ENCODE peak calls at places on chromosomes 4 and X, in ten cellular contexts. E is NCI-H1417, A is T-cell, Y is NCI-H146, T is posterior vena cava, Q is HT-29, P is tibial nerve, D is dermis blood vessel endothelial cell, S is Calu3, H is lower leg skin. X is an unnamed sample.

GRCh38 chrX:144006811-144007210 is 122.9 kb downstream of the UBE2NL start:
- DNase-seq in E (no peak), A (no peak), Y (no peak), T (no peak), Q (peak; percentile 54), P (no peak), D (no peak), S (no peak), H (no peak), X (no peak)

GRCh38 chr4:162849922-162850321 is 316.8 kb downstream of the NAF1 start:
- DNase-seq in E (no peak), A (no peak), Y (no peak), T (no peak), Q (no peak), P (no peak), D (no peak), S (no peak), H (no peak), X (no peak)

GRCh38 chr4:3440011-3440410 is 1.8 kb upstream of the HGFAC start:
- DNase-seq in E (no peak), A (no peak), Y (peak; percentile 15), T (no peak), Q (no peak), P (no peak), D (no peak), S (no peak), H (no peak), X (no peak)

GRCh38 chrX:128769511-128769910 is 717.3 kb upstream of the ACTRT1 start:
- DNase-seq in E (no peak), A (no peak), Y (no peak), T (no peak), Q (no peak), P (no peak), D (no peak), S (no peak), H (no peak), X (no peak)

GRCh38 chrX:104105330-104105729 is 7.0 kb upstream of the ZCCHC18 start:
- DNase-seq in E (no peak), A (no peak), Y (no peak), T (no peak), Q (no peak), P (no peak), D (no peak), S (no peak), H (no peak), X (no peak)

GRCh38 chrX:151082077-151082948 is 94.1 kb upstream of the GPR50 start:
- DNase-seq in E (peak; percentile 85), A (peak; percentile 39), Y (peak; percentile 56), T (peak; percentile 91), Q (peak; percentile 77), P (peak; percentile 39), D (peak; percentile 61), S (peak; percentile 63), H (peak; percentile 19), X (peak; percentile 24)

GRCh38 chrX:13374364-13374763 is 54.5 kb upstream of the ATXN3L start:
- DNase-seq in E (no peak), A (no peak), Y (no peak), T (no peak), Q (no peak), P (no peak), D (no peak), S (no peak), H (no peak), X (no peak)

GRCh38 chr4:174505892-174506291 is 16.4 kb downstream of the HPGD start:
- DNase-seq in E (no peak), A (no peak), Y (no peak), T (no peak), Q (no peak), P (no peak), D (no peak), S (no peak), H (no peak), X (no peak)

GRCh38 chrX:35115205-35115604 is 172.6 kb downstream of the FAM47B start:
- DNase-seq in E (no peak), A (no peak), Y (no peak), T (no peak), Q (no peak), P (no peak), D (no peak), S (no peak), H (no peak), X (no peak)

GRCh38 chrX:110172215-110172614 is 145.7 kb downstream of the AMMECR1 start:
- DNase-seq in E (no peak), A (no peak), Y (no peak), T (no peak), Q (no peak), P (no peak), D (no peak), S (no peak), H (no peak), X (no peak)

GRCh38 chr4:169226565-169226964 is 44.2 kb downstream of the SH3RF1 start:
- DNase-seq in E (no peak), A (no peak), Y (no peak), T (no peak), Q (no peak), P (no peak), D (no peak), S (no peak), H (no peak), X (no peak)

GRCh38 chr4:185573651-185574199 is 38.4 kb upstream of the PDLIM3 start:
- DNase-seq in E (peak; percentile 9), A (no peak), Y (no peak), T (peak; percentile 82), Q (no peak), P (no peak), D (peak; percentile 90), S (peak; percentile 48), H (no peak), X (no peak)

GRCh38 chr4:80313627-80314026 is 21.9 kb upstream of the CFAP299 start:
- DNase-seq in E (no peak), A (no peak), Y (no peak), T (no peak), Q (no peak), P (no peak), D (no peak), S (no peak), H (no peak), X (no peak)

GRCh38 chr4:6232836-6233785 is 32.8 kb upstream of the JAKMIP1 start:
- DNase-seq in E (no peak), A (no peak), Y (no peak), T (no peak), Q (no peak), P (no peak), D (no peak), S (no peak), H (no peak), X (no peak)

GRCh38 chrX:109218761-109219160 is 263.1 kb downstream of the GUCY2F start:
- DNase-seq in E (no peak), A (no peak), Y (no peak), T (no peak), Q (no peak), P (no peak), D (no peak), S (no peak), H (no peak), X (no peak)

GRCh38 chr4:165382640-165383039 is 3.8 kb downstream of the CPE start:
- DNase-seq in E (no peak), A (no peak), Y (no peak), T (no peak), Q (no peak), P (no peak), D (no peak), S (no peak), H (no peak), X (no peak)

GRCh38 chrX:1453390-1453783 is 678 bp upstream of the ASMTL start:
- DNase-seq in E (no peak), A (peak; percentile 80), Y (no peak), T (no peak), Q (no peak), P (no peak), D (no peak), S (no peak), H (no peak), X (no peak)

GRCh38 chr4:174038481-174038880 is 245.0 kb downstream of the FBXO8 start:
- DNase-seq in E (no peak), A (no peak), Y (no peak), T (no peak), Q (no peak), P (no peak), D (no peak), S (no peak), H (no peak), X (no peak)

GRCh38 chr4:2500547-2500946 is 31.6 kb downstream of the RNF4 start:
- DNase-seq in E (no peak), A (no peak), Y (no peak), T (no peak), Q (no peak), P (no peak), D (no peak), S (no peak), H (no peak), X (no peak)

GRCh38 chrX:9308426-9308825 is 156.4 kb upstream of the TBL1X start:
- DNase-seq in E (no peak), A (no peak), Y (no peak), T (no peak), Q (no peak), P (no peak), D (no peak), S (no peak), H (no peak), X (no peak)

GRCh38 chrX:39841604-39842003 is 256.2 kb downstream of the BCOR start:
- DNase-seq in E (no peak), A (no peak), Y (no peak), T (no peak), Q (no peak), P (no peak), D (no peak), S (no peak), H (no peak), X (no peak)

GRCh38 chrX:18574591-18574990 is 97.3 kb downstream of the RS1 start:
- DNase-seq in E (no peak), A (no peak), Y (no peak), T (no peak), Q (peak; percentile 18), P (peak; percentile 20), D (peak; percentile 63), S (peak; percentile 11), H (no peak), X (no peak)

GRCh38 chr4:158799856-158800255 is 31.0 kb downstream of the FNIP2 start:
- DNase-seq in E (no peak), A (no peak), Y (no peak), T (no peak), Q (no peak), P (no peak), D (no peak), S (no peak), H (no peak), X (no peak)

GRCh38 chr4:115965588-115965987 is 852.2 kb upstream of the NDST4 start:
- DNase-seq in E (no peak), A (no peak), Y (no peak), T (no peak), Q (no peak), P (no peak), D (no peak), S (no peak), H (no peak), X (no peak)

GRCh38 chrX:1249101-1249887 is 19.3 kb upstream of the CSF2RA start:
- DNase-seq in E (no peak), A (peak; percentile 46), Y (no peak), T (peak; percentile 88), Q (no peak), P (no peak), D (peak; percentile 25), S (peak; percentile 24), H (peak; percentile 66), X (no peak)

GRCh38 chrX:133390647-133391046 is 24.6 kb downstream of the GPC4 start:
- DNase-seq in E (no peak), A (no peak), Y (no peak), T (no peak), Q (no peak), P (no peak), D (no peak), S (no peak), H (no peak), X (no peak)

GRCh38 chrX:81215685-81216084 is 13.8 kb downstream of the SH3BGRL start:
- DNase-seq in E (no peak), A (no peak), Y (no peak), T (no peak), Q (no peak), P (no peak), D (no peak), S (no peak), H (no peak), X (no peak)

GRCh38 chr4:76755756-76756155 is 142.2 kb downstream of the SOWAHB start:
- DNase-seq in E (no peak), A (no peak), Y (no peak), T (no peak), Q (no peak), P (no peak), D (no peak), S (no peak), H (no peak), X (no peak)